ENCODE peak calls at places on chromosome 12, in nine cellular contexts. H is fibroblast of lung; J is heart right ventricle; Z is ovary; X is HCT116; R is uterus; O is effector memory CD4-positive, alpha-beta T cell; E is neural progenitor cell; W is psoas muscle. U is an unnamed sample. For H3K27me3, the result is how much of the 10 kb centered on the place peaks cover.

GRCh38 chr12:113220593-113221180 is 577 bp upstream of the TPCN1 start:
- DNase-seq in H (no peak), J (no peak), Z (no peak), X (no peak), R (no peak), O (no peak), E (no peak), W (no peak), U (no peak)

GRCh38 chr12:67991158-67991557 is 1.9 kb downstream of the IFNG-AS1 start:
- DNase-seq in H (no peak), J (no peak), Z (no peak), X (no peak), R (no peak), O (peak), E (no peak), W (no peak), U (no peak)

GRCh38 chr12:124392271-124392990 is 97.5 kb downstream of the RFLNA start:
- DNase-seq in H (peak), J (no peak), Z (peak), X (peak), R (peak), O (no peak), E (peak), W (peak), U (no peak)

GRCh38 chr12:125247477-125247876 is 182.2 kb downstream of the AACS start:
- DNase-seq in H (no peak), J (no peak), Z (no peak), X (no peak), R (no peak), O (no peak), E (no peak), W (no peak), U (no peak)

GRCh38 chr12:7555752-7556151 is 52.2 kb upstream of the CD163 start:
- DNase-seq in H (peak), J (no peak), Z (no peak), X (peak), R (no peak), O (no peak), E (no peak), W (no peak), U (no peak)

GRCh38 chr12:117045175-117045997 is 53.8 kb downstream of the TESC start:
- DNase-seq in H (no peak), J (no peak), Z (no peak), X (no peak), R (no peak), O (no peak), E (no peak), W (no peak), U (no peak)

GRCh38 chr12:1590083-1590979 is 4.0 kb downstream of the FBXL14 start:
- DNase-seq in H (peak), J (peak), Z (no peak), X (no peak), R (no peak), O (no peak), E (peak), W (no peak), U (no peak)

GRCh38 chr12:109729837-109730200 is 16.2 kb downstream of the FAM222A start:
- DNase-seq in H (no peak), J (no peak), Z (no peak), X (no peak), R (no peak), O (no peak), E (no peak), W (no peak), U (no peak)

GRCh38 chr12:73998894-73999293 is 538.7 kb upstream of the ATXN7L3B start:
- DNase-seq in H (no peak), J (no peak), Z (no peak), X (no peak), R (no peak), O (no peak), E (no peak), W (no peak), U (no peak)

GRCh38 chr12:47078733-47079364 is 572 bp upstream of the PCED1B start:
- DNase-seq in H (peak), J (no peak), Z (peak), X (no peak), R (peak), O (no peak), E (peak), W (peak), U (peak)

GRCh38 chr12:48388938-48389337 is 38.2 kb upstream of the ZNF641 start:
- DNase-seq in H (peak), J (no peak), Z (no peak), X (no peak), R (no peak), O (no peak), E (no peak), W (no peak), U (no peak)

GRCh38 chr12:129839679-129840078 is 64.1 kb downstream of the TMEM132D start:
- DNase-seq in H (peak), J (no peak), Z (no peak), X (no peak), R (no peak), O (no peak), E (no peak), W (no peak), U (no peak)

GRCh38 chr12:76010732-76011458 is 20.7 kb downstream of the PHLDA1 start:
- DNase-seq in H (peak), J (no peak), Z (no peak), X (no peak), R (no peak), O (no peak), E (peak), W (no peak), U (no peak)

GRCh38 chr12:91219511-91219910 is 36.9 kb upstream of the DCN start:
- DNase-seq in H (peak), J (no peak), Z (no peak), X (no peak), R (no peak), O (no peak), E (no peak), W (no peak), U (no peak)

GRCh38 chr12:52871291-52871961 is 22.6 kb upstream of the KRT78 start:
- DNase-seq in H (peak), J (no peak), Z (peak), X (no peak), R (peak), O (no peak), E (no peak), W (no peak), U (no peak)

GRCh38 chr12:88934163-88934747 is 354.0 kb upstream of the KITLG start:
- DNase-seq in H (peak), J (no peak), Z (no peak), X (peak), R (no peak), O (no peak), E (no peak), W (no peak), U (no peak)

GRCh38 chr12:67714648-67715047 is 66.1 kb downstream of the DYRK2 start:
- DNase-seq in H (peak), J (no peak), Z (no peak), X (no peak), R (no peak), O (no peak), E (no peak), W (no peak), U (no peak)

DNA sequence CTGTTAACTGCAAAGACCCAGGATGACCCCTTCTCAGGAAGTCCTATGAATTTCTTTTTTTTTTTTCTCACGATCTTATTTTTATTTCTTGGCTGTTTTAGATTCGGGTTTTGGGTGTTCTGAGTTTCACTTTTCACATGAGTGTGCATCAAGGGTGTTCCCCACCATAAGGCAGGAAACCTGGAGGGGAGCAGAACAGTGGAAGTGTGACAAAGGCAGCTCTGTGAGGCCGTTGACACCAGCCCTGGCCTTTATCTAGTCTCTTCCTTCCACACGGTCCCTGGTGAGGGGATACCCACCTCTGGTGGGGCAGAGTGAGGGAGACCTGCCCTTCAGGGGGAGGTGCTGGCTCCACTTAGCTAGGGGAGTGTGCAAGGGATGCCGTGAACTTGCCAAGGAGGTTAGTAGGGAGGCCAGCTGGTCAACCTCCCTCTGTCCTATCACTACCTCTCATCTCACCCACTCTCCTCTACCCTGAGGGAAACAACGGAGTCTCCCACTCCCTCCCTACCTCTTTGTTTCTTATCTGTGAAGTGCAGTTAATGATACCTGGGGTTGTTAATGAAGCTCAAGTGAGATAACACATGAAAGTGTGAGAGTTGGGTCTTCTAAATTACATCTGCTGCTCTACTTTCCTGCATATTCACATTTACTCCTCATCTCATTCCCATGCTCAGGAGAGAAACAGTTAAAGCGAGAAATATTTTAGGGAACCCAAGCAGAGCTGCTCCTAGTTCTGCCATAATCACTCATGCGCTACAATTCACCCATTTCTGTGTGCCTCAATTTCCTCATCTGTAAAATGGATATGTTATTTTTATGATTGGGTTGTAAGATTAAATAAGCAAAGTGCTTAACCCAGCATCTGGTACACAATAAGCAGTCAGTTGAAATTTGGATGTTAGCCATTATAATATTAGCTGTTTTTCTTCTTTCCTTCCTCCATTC is 4.4 kb upstream of the GALNT6 start:
- DNase-seq in H (no peak), J (no peak), Z (no peak), X (no peak), R (no peak), O (no peak), E (no peak), W (no peak), U (no peak)
- H3K4me3 ChIP-seq in H (no peak), J (no peak), Z (no peak), X (no peak), R (no peak), O (peak), E (no peak), W (no peak), U (no peak)

DNA sequence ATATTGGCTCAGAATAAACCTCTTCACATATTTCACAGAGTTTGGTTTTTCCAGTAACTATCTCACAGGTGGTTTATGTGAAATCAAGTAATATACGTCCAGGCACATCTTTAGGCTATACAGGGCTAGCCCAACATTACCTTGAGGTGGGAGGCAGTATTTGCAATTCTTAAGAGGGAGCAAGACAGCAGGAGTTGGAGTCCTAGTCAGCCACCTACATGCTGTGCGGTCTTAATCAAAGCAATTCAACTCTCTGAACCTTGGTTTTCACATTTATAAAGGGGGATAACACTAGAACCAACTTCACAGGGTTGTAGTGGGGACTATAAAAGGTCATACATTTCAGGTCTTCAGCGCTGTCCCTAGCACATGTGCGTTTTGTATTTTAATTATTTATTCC is 73.5 kb upstream of the FICD start:
- DNase-seq in H (no peak), J (no peak), Z (no peak), X (no peak), R (no peak), O (no peak), E (no peak), W (no peak), U (no peak)
- H3K27me3 ChIP-seq in H (under half), J (under half), Z (under half), X (half or more), R (under half), O (under half), E (under half), W (under half), U (under half)

GRCh38 chr12:120901818-120902217 is 2.3 kb downstream of the SPPL3 start:
- DNase-seq in H (no peak), J (no peak), Z (no peak), X (no peak), R (no peak), O (no peak), E (no peak), W (no peak), U (no peak)
- H3K27ac ChIP-seq in H (no peak), J (no peak), Z (no peak), X (no peak), R (no peak), O (no peak), E (no peak), W (peak), U (no peak)

DNA sequence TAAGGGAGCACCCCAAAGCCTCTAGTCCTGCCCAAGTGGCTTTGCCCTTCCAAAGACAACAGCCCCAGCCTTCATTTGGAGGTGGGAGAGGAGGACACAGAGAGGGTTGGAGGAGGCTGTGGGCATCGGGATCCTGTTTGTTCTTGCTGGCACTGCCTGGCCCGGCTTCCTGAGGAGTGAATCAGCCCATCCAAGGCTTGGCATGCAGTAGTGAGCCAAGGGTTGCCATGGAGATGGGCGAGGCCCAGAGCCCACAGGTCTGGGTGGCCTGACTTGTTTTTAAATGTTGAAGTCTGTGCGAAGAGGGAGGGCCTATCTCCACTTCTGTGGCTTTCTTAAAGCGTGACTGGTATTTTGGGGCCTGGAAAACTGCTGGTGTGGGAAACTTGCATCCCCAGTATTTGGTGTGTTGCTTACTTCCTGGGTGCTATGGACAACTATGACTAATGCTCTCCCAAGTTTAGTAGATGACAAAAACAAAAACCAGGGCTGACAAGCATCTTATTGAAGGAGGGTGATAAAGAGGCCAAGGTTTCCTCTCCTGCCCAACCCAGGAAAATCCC is 15.8 kb downstream of the CD9 start:
- DNase-seq in H (peak), J (no peak), Z (no peak), X (peak), R (peak), O (no peak), E (no peak), W (peak), U (peak)
- H3K4me3 ChIP-seq in H (no peak), J (no peak), Z (no peak), X (peak), R (no peak), O (no peak), E (no peak), W (no peak), U (peak)

GRCh38 chr12:57732270-57732669 is 6.3 kb downstream of the AGAP2 start:
- DNase-seq in H (no peak), J (no peak), Z (no peak), X (no peak), R (no peak), O (no peak), E (no peak), W (no peak), U (no peak)
- H3K27me3 ChIP-seq in H (under half), J (under half), Z (under half), X (under half), R (under half), O (under half), E (half or more), W (under half), U (under half)

U was measured in ascending aorta.